ENCODE peak calls at places on chromosome 9, in six cellular contexts. One of them, this sample, is unnamed.

GRCh38 chr9:117448066-117448465 is 33.2 kb upstream of the ASTN2 start:
- DNase-seq in Peyer's patch: no peak
- DNase-seq in tibial artery: no peak
- DNase-seq in GM20000: no peak
- DNase-seq in nephron progenitor cell: no peak
- DNase-seq in foreskin keratinocyte: peak; percentile 1
- DNase-seq in this sample: no peak

GRCh38 chr9:131656356-131657030 is 83.4 kb downstream of the RAPGEF1 start:
- DNase-seq in Peyer's patch: no peak
- DNase-seq in tibial artery: peak; percentile 82
- DNase-seq in GM20000: peak; percentile 54
- DNase-seq in nephron progenitor cell: no peak
- DNase-seq in foreskin keratinocyte: peak; percentile 78
- DNase-seq in this sample: peak; percentile 81

GRCh38 chr9:32487981-32488380 is 38.0 kb downstream of the RIGI start:
- DNase-seq in Peyer's patch: no peak
- DNase-seq in tibial artery: no peak
- DNase-seq in GM20000: no peak
- DNase-seq in nephron progenitor cell: no peak
- DNase-seq in foreskin keratinocyte: no peak
- DNase-seq in this sample: no peak

GRCh38 chr9:121182976-121183375 is 18.7 kb downstream of the RAB14 start:
- DNase-seq in Peyer's patch: no peak
- DNase-seq in tibial artery: no peak
- DNase-seq in GM20000: no peak
- DNase-seq in nephron progenitor cell: no peak
- DNase-seq in foreskin keratinocyte: no peak
- DNase-seq in this sample: no peak

GRCh38 chr9:112072721-112073553 is 102.2 kb downstream of the SUSD1 start:
- DNase-seq in Peyer's patch: no peak
- DNase-seq in tibial artery: no peak
- DNase-seq in GM20000: no peak
- DNase-seq in nephron progenitor cell: no peak
- DNase-seq in foreskin keratinocyte: no peak
- DNase-seq in this sample: no peak

GRCh38 chr9:4400731-4401130 is 89.5 kb upstream of the SLC1A1 start:
- DNase-seq in Peyer's patch: no peak
- DNase-seq in tibial artery: no peak
- DNase-seq in GM20000: no peak
- DNase-seq in nephron progenitor cell: no peak
- DNase-seq in foreskin keratinocyte: no peak
- DNase-seq in this sample: no peak

GRCh38 chr9:123316053-123316718 is 39.8 kb upstream of the CRB2 start:
- DNase-seq in Peyer's patch: peak; percentile 6
- DNase-seq in tibial artery: no peak
- DNase-seq in GM20000: no peak
- DNase-seq in nephron progenitor cell: no peak
- DNase-seq in foreskin keratinocyte: no peak
- DNase-seq in this sample: no peak

GRCh38 chr9:81389569-81389993 is 299.8 kb downstream of the TLE1 start:
- DNase-seq in Peyer's patch: no peak
- DNase-seq in tibial artery: peak; percentile 58
- DNase-seq in GM20000: no peak
- DNase-seq in nephron progenitor cell: no peak
- DNase-seq in foreskin keratinocyte: peak; percentile 98
- DNase-seq in this sample: no peak

GRCh38 chr9:104854613-104855012 is 73.3 kb downstream of the ABCA1 start:
- DNase-seq in Peyer's patch: no peak
- DNase-seq in tibial artery: no peak
- DNase-seq in GM20000: no peak
- DNase-seq in nephron progenitor cell: no peak
- DNase-seq in foreskin keratinocyte: peak; percentile 90
- DNase-seq in this sample: no peak

GRCh38 chr9:116285320-116285719 is 131.7 kb downstream of the PAPPA start:
- DNase-seq in Peyer's patch: no peak
- DNase-seq in tibial artery: no peak
- DNase-seq in GM20000: no peak
- DNase-seq in nephron progenitor cell: no peak
- DNase-seq in foreskin keratinocyte: no peak
- DNase-seq in this sample: no peak

GRCh38 chr9:38687389-38687842 is 32.5 kb downstream of the FAM240B start:
- DNase-seq in Peyer's patch: peak; percentile 78
- DNase-seq in tibial artery: no peak
- DNase-seq in GM20000: peak; percentile 49
- DNase-seq in nephron progenitor cell: no peak
- DNase-seq in foreskin keratinocyte: peak; percentile 23
- DNase-seq in this sample: no peak

GRCh38 chr9:421896-422295 is 207.2 kb downstream of the DOCK8 start:
- DNase-seq in Peyer's patch: no peak
- DNase-seq in tibial artery: no peak
- DNase-seq in GM20000: no peak
- DNase-seq in nephron progenitor cell: no peak
- DNase-seq in foreskin keratinocyte: no peak
- DNase-seq in this sample: no peak

GRCh38 chr9:2291980-2292704 is 277.0 kb downstream of the SMARCA2 start:
- DNase-seq in Peyer's patch: no peak
- DNase-seq in tibial artery: no peak
- DNase-seq in GM20000: no peak
- DNase-seq in nephron progenitor cell: no peak
- DNase-seq in foreskin keratinocyte: peak; percentile 57
- DNase-seq in this sample: peak; percentile 91

GRCh38 chr9:1759009-1759408 is 256.1 kb upstream of the SMARCA2 start:
- DNase-seq in Peyer's patch: no peak
- DNase-seq in tibial artery: no peak
- DNase-seq in GM20000: peak; percentile 44
- DNase-seq in nephron progenitor cell: no peak
- DNase-seq in foreskin keratinocyte: no peak
- DNase-seq in this sample: no peak

GRCh38 chr9:129656795-129657390 is 8.6 kb upstream of the PRRX2 start:
- DNase-seq in Peyer's patch: no peak
- DNase-seq in tibial artery: no peak
- DNase-seq in GM20000: no peak
- DNase-seq in nephron progenitor cell: no peak
- DNase-seq in foreskin keratinocyte: no peak
- DNase-seq in this sample: no peak

GRCh38 chr9:128081052-128081451 is 13.0 kb downstream of the SLC25A25 start:
- DNase-seq in Peyer's patch: no peak
- DNase-seq in tibial artery: no peak
- DNase-seq in GM20000: no peak
- DNase-seq in nephron progenitor cell: peak; percentile 53
- DNase-seq in foreskin keratinocyte: no peak
- DNase-seq in this sample: peak; percentile 68

GRCh38 chr9:105132576-105132975 is 111.9 kb upstream of the SLC44A1 start:
- DNase-seq in Peyer's patch: no peak
- DNase-seq in tibial artery: no peak
- DNase-seq in GM20000: no peak
- DNase-seq in nephron progenitor cell: no peak
- DNase-seq in foreskin keratinocyte: no peak
- DNase-seq in this sample: no peak

GRCh38 chr9:24479696-24480095 is 66.0 kb downstream of the IZUMO3 start:
- DNase-seq in Peyer's patch: no peak
- DNase-seq in tibial artery: no peak
- DNase-seq in GM20000: no peak
- DNase-seq in nephron progenitor cell: no peak
- DNase-seq in foreskin keratinocyte: no peak
- DNase-seq in this sample: no peak

GRCh38 chr9:77375956-77376532 is 198.7 kb downstream of the VPS13A start:
- DNase-seq in Peyer's patch: no peak
- DNase-seq in tibial artery: no peak
- DNase-seq in GM20000: no peak
- DNase-seq in nephron progenitor cell: no peak
- DNase-seq in foreskin keratinocyte: no peak
- DNase-seq in this sample: no peak

GRCh38 chr9:31587176-31587575 is 797.3 kb upstream of the ACO1 start:
- DNase-seq in Peyer's patch: no peak
- DNase-seq in tibial artery: no peak
- DNase-seq in GM20000: no peak
- DNase-seq in nephron progenitor cell: no peak
- DNase-seq in foreskin keratinocyte: no peak
- DNase-seq in this sample: no peak

GRCh38 chr9:107043886-107044285 is 180.9 kb downstream of the ZNF462 start:
- DNase-seq in Peyer's patch: no peak
- DNase-seq in tibial artery: no peak
- DNase-seq in GM20000: no peak
- DNase-seq in nephron progenitor cell: no peak
- DNase-seq in foreskin keratinocyte: no peak
- DNase-seq in this sample: no peak

GRCh38 chr9:107049825-107050184 is 186.8 kb downstream of the ZNF462 start:
- DNase-seq in Peyer's patch: no peak
- DNase-seq in tibial artery: no peak
- DNase-seq in GM20000: no peak
- DNase-seq in nephron progenitor cell: no peak
- DNase-seq in foreskin keratinocyte: no peak
- DNase-seq in this sample: no peak

GRCh38 chr9:107049046-107049824 is 186.3 kb downstream of the ZNF462 start:
- DNase-seq in Peyer's patch: no peak
- DNase-seq in tibial artery: no peak
- DNase-seq in GM20000: no peak
- DNase-seq in nephron progenitor cell: no peak
- DNase-seq in foreskin keratinocyte: no peak
- DNase-seq in this sample: no peak

GRCh38 chr9:107046692-107047091 is 183.7 kb downstream of the ZNF462 start:
- DNase-seq in Peyer's patch: no peak
- DNase-seq in tibial artery: no peak
- DNase-seq in GM20000: peak; percentile 30
- DNase-seq in nephron progenitor cell: no peak
- DNase-seq in foreskin keratinocyte: no peak
- DNase-seq in this sample: no peak

DNA sequence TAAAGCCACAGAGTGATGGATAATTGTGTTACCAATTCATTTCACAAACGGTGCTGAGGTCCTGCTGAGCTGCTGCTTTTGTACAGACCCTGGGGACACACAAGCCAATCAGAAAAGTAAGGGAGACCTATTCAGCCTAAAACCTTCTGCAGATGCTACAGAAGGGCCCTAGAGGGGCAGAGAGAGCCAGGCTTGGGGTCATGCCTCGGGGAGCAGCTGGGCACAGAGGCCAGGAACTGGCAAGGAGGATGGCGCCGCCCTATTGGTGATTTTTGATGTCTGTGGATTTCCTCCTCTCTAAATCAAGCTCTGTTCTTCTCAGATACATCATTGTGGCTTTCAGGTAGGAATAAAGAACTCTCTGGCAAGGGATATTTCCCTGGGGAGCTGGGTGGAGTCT is 181.9 kb downstream of the ZNF462 start:
- DNase-seq in Peyer's patch: no peak
- DNase-seq in tibial artery: no peak
- DNase-seq in GM20000: no peak
- DNase-seq in nephron progenitor cell: no peak
- DNase-seq in foreskin keratinocyte: no peak
- DNase-seq in this sample: no peak
- TF ChIP-seq CTCF in Peyer's patch: no peak
- TF ChIP-seq CTCF in tibial artery: no peak
- TF ChIP-seq CTCF in GM20000: peak; percentile 5
- TF ChIP-seq CTCF in nephron progenitor cell: no peak
- TF ChIP-seq CTCF in foreskin keratinocyte: peak; percentile 53
- TF ChIP-seq CTCF in this sample: peak; percentile 19

GRCh38 chr9:126293522-126293889 is 33.1 kb upstream of the MVB12B start:
- DNase-seq in Peyer's patch: no peak
- DNase-seq in tibial artery: no peak
- DNase-seq in GM20000: no peak
- DNase-seq in nephron progenitor cell: no peak
- DNase-seq in foreskin keratinocyte: no peak
- DNase-seq in this sample: no peak
- TF ChIP-seq CTCF in Peyer's patch: no peak
- TF ChIP-seq CTCF in tibial artery: no peak
- TF ChIP-seq CTCF in GM20000: no peak
- TF ChIP-seq CTCF in nephron progenitor cell: no peak
- TF ChIP-seq CTCF in foreskin keratinocyte: peak; percentile 33
- TF ChIP-seq CTCF in this sample: no peak

GRCh38 chr9:100466828-100467220 is 6.1 kb upstream of the TMEFF1 start:
- DNase-seq in Peyer's patch: no peak
- DNase-seq in tibial artery: no peak
- DNase-seq in GM20000: no peak
- DNase-seq in nephron progenitor cell: no peak
- DNase-seq in foreskin keratinocyte: no peak
- DNase-seq in this sample: no peak

GRCh38 chr9:100466171-100466827 is 6.7 kb upstream of the TMEFF1 start:
- DNase-seq in Peyer's patch: no peak
- DNase-seq in tibial artery: no peak
- DNase-seq in GM20000: no peak
- DNase-seq in nephron progenitor cell: no peak
- DNase-seq in foreskin keratinocyte: no peak
- DNase-seq in this sample: peak; percentile 71

GRCh38 chr9:100468041-100468440 is 4.9 kb upstream of the TMEFF1 start:
- DNase-seq in Peyer's patch: no peak
- DNase-seq in tibial artery: no peak
- DNase-seq in GM20000: no peak
- DNase-seq in nephron progenitor cell: no peak
- DNase-seq in foreskin keratinocyte: no peak
- DNase-seq in this sample: no peak

GRCh38 chr9:100465765-100466164 is 7.2 kb upstream of the TMEFF1 start:
- DNase-seq in Peyer's patch: no peak
- DNase-seq in tibial artery: no peak
- DNase-seq in GM20000: no peak
- DNase-seq in nephron progenitor cell: no peak
- DNase-seq in foreskin keratinocyte: no peak
- DNase-seq in this sample: no peak

DNA sequence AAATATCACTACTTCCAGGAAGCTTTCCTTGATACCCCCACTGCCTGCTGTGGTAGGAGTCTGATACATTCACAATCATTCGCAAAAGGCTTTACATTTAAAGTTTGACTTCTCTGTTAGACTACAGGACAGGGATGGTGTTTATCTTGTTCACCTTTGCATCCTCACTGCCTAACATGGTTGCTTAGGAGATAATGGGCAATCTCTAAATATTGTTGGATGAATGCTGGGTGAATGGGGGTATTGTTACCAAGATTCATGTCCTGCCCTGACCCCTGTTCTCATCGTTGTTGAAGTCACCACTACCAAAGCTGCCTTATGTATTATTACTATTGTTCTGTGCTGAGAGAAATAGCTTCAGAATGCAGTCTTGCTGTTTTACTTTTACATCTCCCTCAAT is 7.7 kb upstream of the TMEFF1 start:
- DNase-seq in Peyer's patch: no peak
- DNase-seq in tibial artery: no peak
- DNase-seq in GM20000: no peak
- DNase-seq in nephron progenitor cell: no peak
- DNase-seq in foreskin keratinocyte: no peak
- DNase-seq in this sample: no peak
- TF ChIP-seq CTCF in Peyer's patch: no peak
- TF ChIP-seq CTCF in tibial artery: no peak
- TF ChIP-seq CTCF in GM20000: no peak
- TF ChIP-seq CTCF in nephron progenitor cell: no peak
- TF ChIP-seq CTCF in foreskin keratinocyte: no peak
- TF ChIP-seq CTCF in this sample: no peak

DNA sequence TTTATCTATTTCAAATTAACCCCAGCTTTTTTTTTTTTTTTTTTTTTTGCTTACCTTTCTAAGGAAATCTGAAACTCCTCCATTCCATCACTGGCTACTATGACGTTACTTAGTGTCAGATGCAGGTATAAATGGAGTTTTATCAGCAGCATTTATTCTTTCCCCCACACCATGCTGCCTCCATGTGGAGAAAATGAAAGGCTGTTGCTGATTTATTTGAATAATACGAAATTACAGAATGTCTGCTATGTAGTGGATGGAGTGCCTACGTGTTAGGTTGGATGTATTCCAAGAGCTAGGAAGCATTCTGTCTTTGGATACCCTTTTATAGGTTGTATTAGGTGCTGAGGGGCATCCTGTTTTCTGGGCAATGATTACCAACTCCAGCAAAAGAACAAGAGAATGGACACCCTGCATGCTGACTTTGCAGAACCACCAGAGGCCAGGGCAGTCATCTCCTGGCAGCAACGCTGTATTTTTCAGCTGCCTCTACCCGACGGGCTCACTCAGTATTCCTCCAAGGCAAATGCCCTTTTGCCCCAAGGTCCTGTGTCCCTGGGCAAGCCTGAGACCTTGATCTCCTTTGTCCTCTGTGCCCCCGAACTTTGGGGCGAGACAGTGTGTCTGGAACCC is 199.5 kb downstream of the ALDH1A1 start:
- DNase-seq in Peyer's patch: peak; percentile 45
- DNase-seq in tibial artery: no peak
- DNase-seq in GM20000: no peak
- DNase-seq in nephron progenitor cell: no peak
- DNase-seq in foreskin keratinocyte: no peak
- DNase-seq in this sample: no peak
- TF ChIP-seq CTCF in Peyer's patch: peak; percentile 50
- TF ChIP-seq CTCF in tibial artery: peak; percentile 33
- TF ChIP-seq CTCF in GM20000: no peak
- TF ChIP-seq CTCF in nephron progenitor cell: no peak
- TF ChIP-seq CTCF in foreskin keratinocyte: peak; percentile 68
- TF ChIP-seq CTCF in this sample: no peak